ENCODE peak calls at places on chromosome 10, in four cellular contexts. One of them, this sample, is unnamed.

GRCh38 chr10:6314620-6315205 is 112.0 kb downstream of the PFKFB3 start:
- DNase-seq in epithelial cell of esophagus: peak
- DNase-seq in cardiac fibroblast: no peak
- DNase-seq in upper lobe of right lung: no peak
- DNase-seq in this sample: no peak

GRCh38 chr10:688287-688620 is 1.2 kb downstream of the DIP2C start:
- DNase-seq in epithelial cell of esophagus: no peak
- DNase-seq in cardiac fibroblast: peak
- DNase-seq in upper lobe of right lung: no peak
- DNase-seq in this sample: no peak

GRCh38 chr10:90674461-90674860 is 183.4 kb downstream of the HTR7 start:
- DNase-seq in epithelial cell of esophagus: no peak
- DNase-seq in cardiac fibroblast: no peak
- DNase-seq in upper lobe of right lung: no peak
- DNase-seq in this sample: no peak

GRCh38 chr10:5510281-5511072 is 11.1 kb upstream of the CALML5 start:
- DNase-seq in epithelial cell of esophagus: no peak
- DNase-seq in cardiac fibroblast: peak
- DNase-seq in upper lobe of right lung: peak
- DNase-seq in this sample: peak

GRCh38 chr10:111486346-111486745 is 409.5 kb downstream of the ADRA2A start:
- DNase-seq in epithelial cell of esophagus: no peak
- DNase-seq in cardiac fibroblast: no peak
- DNase-seq in upper lobe of right lung: no peak
- DNase-seq in this sample: no peak

GRCh38 chr10:1578392-1579140 is 158.8 kb downstream of the ADARB2 start:
- DNase-seq in epithelial cell of esophagus: no peak
- DNase-seq in cardiac fibroblast: no peak
- DNase-seq in upper lobe of right lung: no peak
- DNase-seq in this sample: no peak

GRCh38 chr10:61157182-61157581 is 213.2 kb upstream of the RHOBTB1 start:
- DNase-seq in epithelial cell of esophagus: no peak
- DNase-seq in cardiac fibroblast: peak
- DNase-seq in upper lobe of right lung: no peak
- DNase-seq in this sample: no peak

GRCh38 chr10:86182150-86182549 is 184.4 kb downstream of the GRID1 start:
- DNase-seq in epithelial cell of esophagus: no peak
- DNase-seq in cardiac fibroblast: no peak
- DNase-seq in upper lobe of right lung: peak
- DNase-seq in this sample: no peak

GRCh38 chr10:3964516-3964915 is 179.5 kb upstream of the KLF6 start:
- DNase-seq in epithelial cell of esophagus: no peak
- DNase-seq in cardiac fibroblast: no peak
- DNase-seq in upper lobe of right lung: no peak
- DNase-seq in this sample: no peak

GRCh38 chr10:31929986-31930675 is 1.5 kb upstream of the ARHGAP12 start:
- DNase-seq in epithelial cell of esophagus: no peak
- DNase-seq in cardiac fibroblast: peak
- DNase-seq in upper lobe of right lung: no peak
- DNase-seq in this sample: no peak

GRCh38 chr10:21894648-21895342 is 108.7 kb downstream of the DNAJC1 start:
- DNase-seq in epithelial cell of esophagus: no peak
- DNase-seq in cardiac fibroblast: no peak
- DNase-seq in upper lobe of right lung: no peak
- DNase-seq in this sample: no peak

GRCh38 chr10:85105614-85106013 is 777.2 kb downstream of the CCSER2 start:
- DNase-seq in epithelial cell of esophagus: no peak
- DNase-seq in cardiac fibroblast: no peak
- DNase-seq in upper lobe of right lung: no peak
- DNase-seq in this sample: no peak

GRCh38 chr10:11068861-11069633 is 51.4 kb downstream of the CELF2 start:
- DNase-seq in epithelial cell of esophagus: no peak
- DNase-seq in cardiac fibroblast: no peak
- DNase-seq in upper lobe of right lung: no peak
- DNase-seq in this sample: no peak

GRCh38 chr10:89624020-89624419 is 21.0 kb downstream of the PANK1 start:
- DNase-seq in epithelial cell of esophagus: no peak
- DNase-seq in cardiac fibroblast: no peak
- DNase-seq in upper lobe of right lung: no peak
- DNase-seq in this sample: no peak

GRCh38 chr10:25176421-25176968 is 1.7 kb downstream of the GPR158 start:
- DNase-seq in epithelial cell of esophagus: no peak
- DNase-seq in cardiac fibroblast: peak
- DNase-seq in upper lobe of right lung: no peak
- DNase-seq in this sample: peak

GRCh38 chr10:70232859-70233108 is 445 bp downstream of the PPA1 start:
- DNase-seq in epithelial cell of esophagus: no peak
- DNase-seq in cardiac fibroblast: no peak
- DNase-seq in upper lobe of right lung: no peak
- DNase-seq in this sample: no peak

GRCh38 chr10:70233109-70233938 is at the start of gene PPA1:
- DNase-seq in epithelial cell of esophagus: peak
- DNase-seq in cardiac fibroblast: peak
- DNase-seq in upper lobe of right lung: peak
- DNase-seq in this sample: peak

GRCh38 chr10:70232155-70232858 is 922 bp downstream of the PPA1 start:
- DNase-seq in epithelial cell of esophagus: peak
- DNase-seq in cardiac fibroblast: peak
- DNase-seq in upper lobe of right lung: peak
- DNase-seq in this sample: no peak

GRCh38 chr10:70234668-70235447 is 1.6 kb upstream of the PPA1 start:
- DNase-seq in epithelial cell of esophagus: no peak
- DNase-seq in cardiac fibroblast: peak
- DNase-seq in upper lobe of right lung: no peak
- DNase-seq in this sample: no peak

GRCh38 chr10:70233939-70234300 is 691 bp upstream of the PPA1 start:
- DNase-seq in epithelial cell of esophagus: no peak
- DNase-seq in cardiac fibroblast: no peak
- DNase-seq in upper lobe of right lung: no peak
- DNase-seq in this sample: no peak
- TF ChIP-seq CTCF in epithelial cell of esophagus: no peak
- TF ChIP-seq CTCF in cardiac fibroblast: no peak
- TF ChIP-seq CTCF in upper lobe of right lung: no peak
- TF ChIP-seq CTCF in this sample: peak

DNA sequence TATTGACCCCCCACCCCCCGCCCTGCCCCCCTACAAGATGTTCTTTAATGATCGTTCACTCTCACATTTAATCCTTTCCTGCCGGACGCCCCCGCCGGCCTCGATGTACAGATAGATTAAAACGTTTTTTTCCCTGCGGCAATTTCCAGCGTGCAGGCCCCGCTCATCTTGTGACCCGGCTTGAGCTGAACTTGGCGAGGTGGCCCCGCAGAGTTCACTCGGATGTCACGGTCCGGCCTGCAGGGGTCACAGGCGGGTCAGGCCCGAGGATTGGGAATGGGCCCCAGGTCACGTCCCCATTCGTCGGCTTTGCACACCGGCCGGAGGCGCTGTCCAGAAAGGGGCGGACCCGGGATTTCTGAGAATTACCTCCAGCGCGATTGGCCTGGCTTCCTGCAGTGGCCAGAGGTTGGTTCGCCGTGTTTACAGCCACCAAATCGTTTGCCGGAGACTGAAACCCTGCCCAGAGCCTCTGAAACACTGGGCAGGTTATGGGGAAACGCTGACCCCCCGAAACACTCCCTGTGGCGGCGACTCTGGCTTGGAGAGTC is 1.9 kb upstream of the CYP26A1 start:
- DNase-seq in epithelial cell of esophagus: no peak
- DNase-seq in cardiac fibroblast: no peak
- DNase-seq in upper lobe of right lung: peak
- DNase-seq in this sample: no peak
- TF ChIP-seq CTCF in epithelial cell of esophagus: no peak
- TF ChIP-seq CTCF in cardiac fibroblast: no peak
- TF ChIP-seq CTCF in upper lobe of right lung: no peak
- TF ChIP-seq CTCF in this sample: peak

GRCh38 chr10:76301950-76302349 is 870.5 kb downstream of the LRMDA start:
- DNase-seq in epithelial cell of esophagus: peak
- DNase-seq in cardiac fibroblast: no peak
- DNase-seq in upper lobe of right lung: no peak
- DNase-seq in this sample: no peak
- TF ChIP-seq CTCF in epithelial cell of esophagus: peak
- TF ChIP-seq CTCF in cardiac fibroblast: peak
- TF ChIP-seq CTCF in upper lobe of right lung: peak
- TF ChIP-seq CTCF in this sample: peak

GRCh38 chr10:15373199-15373598 is 2.1 kb upstream of the FAM171A1 start:
- DNase-seq in epithelial cell of esophagus: no peak
- DNase-seq in cardiac fibroblast: no peak
- DNase-seq in upper lobe of right lung: no peak
- DNase-seq in this sample: no peak

GRCh38 chr10:15368456-15368855 is 2.6 kb downstream of the FAM171A1 start:
- DNase-seq in epithelial cell of esophagus: no peak
- DNase-seq in cardiac fibroblast: no peak
- DNase-seq in upper lobe of right lung: no peak
- DNase-seq in this sample: no peak

GRCh38 chr10:15370212-15370740 is 813 bp downstream of the FAM171A1 start:
- DNase-seq in epithelial cell of esophagus: peak
- DNase-seq in cardiac fibroblast: peak
- DNase-seq in upper lobe of right lung: no peak
- DNase-seq in this sample: no peak

GRCh38 chr10:15369642-15370211 is 1.4 kb downstream of the FAM171A1 start:
- DNase-seq in epithelial cell of esophagus: no peak
- DNase-seq in cardiac fibroblast: peak
- DNase-seq in upper lobe of right lung: no peak
- DNase-seq in this sample: no peak

DNA sequence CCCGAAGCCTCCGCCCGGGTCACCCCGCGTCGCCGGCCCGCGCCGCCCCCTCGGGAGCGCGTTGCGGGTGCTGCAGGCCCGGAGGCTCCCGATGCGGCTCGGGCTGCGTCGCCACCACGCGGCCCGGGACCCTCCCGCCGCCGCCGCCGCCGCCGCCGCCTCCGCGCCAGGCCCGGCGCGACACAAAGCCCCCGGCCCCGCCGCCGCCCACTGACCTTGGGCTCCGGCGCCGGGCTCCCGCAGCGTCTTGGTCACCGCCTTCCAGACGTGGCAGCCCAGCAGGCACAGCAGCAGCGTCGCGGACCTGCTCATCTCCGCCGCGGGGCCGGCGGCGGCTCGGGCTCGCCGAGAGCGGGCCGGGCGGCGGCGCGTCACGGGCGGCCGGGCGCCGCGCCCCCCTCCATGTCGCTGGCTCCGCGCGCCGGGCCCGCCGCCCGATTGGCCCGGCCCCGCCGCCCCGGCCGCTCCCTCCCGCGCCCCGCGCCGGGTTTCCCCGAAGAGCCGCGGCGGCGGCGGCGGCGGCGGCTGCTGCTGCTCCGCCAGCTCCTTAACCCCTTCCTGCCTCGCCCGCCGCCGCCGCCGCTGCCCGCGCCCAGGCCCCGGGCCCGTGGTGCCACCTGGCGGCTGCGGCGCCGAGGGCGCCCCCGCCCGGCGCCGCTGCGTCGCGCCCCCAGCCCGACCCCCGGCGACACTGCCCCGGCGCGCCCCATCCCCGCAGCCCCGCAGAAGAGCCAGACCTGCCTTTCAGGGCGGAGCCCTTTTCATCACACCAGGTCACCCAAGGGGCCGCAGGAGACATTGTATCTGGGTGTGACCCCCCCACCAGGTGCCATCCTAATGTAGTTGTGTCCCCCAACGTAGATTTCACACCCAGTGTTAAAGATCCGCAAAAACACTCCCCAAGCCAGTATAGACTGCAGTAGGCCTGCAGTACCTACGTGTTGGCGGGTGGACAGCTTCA is at the start of gene FAM171A1:
- DNase-seq in epithelial cell of esophagus: peak
- DNase-seq in cardiac fibroblast: peak
- DNase-seq in upper lobe of right lung: peak
- DNase-seq in this sample: no peak
- TF ChIP-seq CTCF in epithelial cell of esophagus: no peak
- TF ChIP-seq CTCF in cardiac fibroblast: peak
- TF ChIP-seq CTCF in upper lobe of right lung: no peak
- TF ChIP-seq CTCF in this sample: peak

DNA sequence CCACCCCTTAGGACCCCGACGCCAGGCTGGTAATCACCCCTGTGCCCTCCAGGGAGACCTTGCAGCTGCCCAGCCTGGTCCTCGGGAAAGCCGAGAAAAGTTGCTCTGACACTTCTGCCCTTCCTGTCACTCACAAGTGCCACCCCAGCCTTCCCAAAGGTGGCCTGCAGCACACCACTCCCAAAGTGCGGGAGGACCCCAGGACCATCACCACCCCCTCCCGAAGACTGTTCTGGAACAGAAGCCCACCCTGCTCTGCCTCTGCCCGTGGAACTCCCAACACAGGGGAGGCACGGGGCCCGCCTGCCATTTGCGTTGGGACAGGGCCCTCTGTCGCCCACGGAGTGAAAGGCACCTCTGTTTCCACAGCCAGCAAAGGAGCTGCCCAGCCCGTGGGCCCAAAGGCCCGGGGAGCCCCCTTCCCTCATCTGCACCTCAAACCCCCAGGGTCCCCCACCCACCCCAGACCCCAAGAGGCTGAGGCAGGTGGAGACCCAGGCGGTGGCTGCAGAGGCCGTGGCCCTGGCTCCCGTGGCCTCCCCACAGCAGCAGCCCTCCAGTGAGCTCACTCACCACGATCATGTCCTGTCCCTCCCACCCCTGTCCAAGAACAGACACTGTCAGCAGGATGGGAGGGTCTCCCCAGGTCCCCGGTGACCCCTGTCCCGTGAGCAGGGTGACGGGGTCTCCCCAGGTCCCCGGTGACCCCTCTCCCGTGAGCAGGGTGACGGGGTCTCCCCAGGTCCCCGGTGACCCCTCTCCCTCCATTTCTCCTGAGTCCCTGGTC is 47.8 kb upstream of the PPP2R2D start:
- DNase-seq in epithelial cell of esophagus: no peak
- DNase-seq in cardiac fibroblast: no peak
- DNase-seq in upper lobe of right lung: peak
- DNase-seq in this sample: peak
- TF ChIP-seq CTCF in epithelial cell of esophagus: no peak
- TF ChIP-seq CTCF in cardiac fibroblast: no peak
- TF ChIP-seq CTCF in upper lobe of right lung: no peak
- TF ChIP-seq CTCF in this sample: no peak

GRCh38 chr10:13905281-13905680 is 318.5 kb downstream of the PRPF18 start:
- DNase-seq in epithelial cell of esophagus: no peak
- DNase-seq in cardiac fibroblast: no peak
- DNase-seq in upper lobe of right lung: no peak
- DNase-seq in this sample: no peak

GRCh38 chr10:13902868-13903267 is 316.1 kb downstream of the PRPF18 start:
- DNase-seq in epithelial cell of esophagus: no peak
- DNase-seq in cardiac fibroblast: no peak
- DNase-seq in upper lobe of right lung: no peak
- DNase-seq in this sample: no peak

GRCh38 chr10:13908475-13908874 is 321.7 kb downstream of the PRPF18 start:
- DNase-seq in epithelial cell of esophagus: no peak
- DNase-seq in cardiac fibroblast: no peak
- DNase-seq in upper lobe of right lung: no peak
- DNase-seq in this sample: no peak

GRCh38 chr10:13907570-13907969 is 320.8 kb downstream of the PRPF18 start:
- DNase-seq in epithelial cell of esophagus: no peak
- DNase-seq in cardiac fibroblast: no peak
- DNase-seq in upper lobe of right lung: no peak
- DNase-seq in this sample: no peak

GRCh38 chr10:13904053-13904452 is 317.3 kb downstream of the PRPF18 start:
- DNase-seq in epithelial cell of esophagus: no peak
- DNase-seq in cardiac fibroblast: no peak
- DNase-seq in upper lobe of right lung: peak
- DNase-seq in this sample: no peak
- TF ChIP-seq CTCF in epithelial cell of esophagus: no peak
- TF ChIP-seq CTCF in cardiac fibroblast: no peak
- TF ChIP-seq CTCF in upper lobe of right lung: no peak
- TF ChIP-seq CTCF in this sample: no peak